ENCODE peak calls at places on chromosomes 4 and X, in nine cellular contexts. G, D, M, I, C, N, V, Y and X are unnamed samples.

GRCh38 chrX:48890296-48890925 is 7.2 kb downstream of the TIMM17B start:
- DNase-seq in V (peak), Y (no peak), N (no peak), G (no peak), I (no peak), C (no peak), D (no peak), M (no peak), X (no peak)

GRCh38 chr4:42364654-42365053 is 32.6 kb upstream of the SHISA3 start:
- DNase-seq in I (no peak), N (no peak), G (no peak), D (no peak), V (no peak), M (no peak), Y (no peak), C (no peak), X (no peak)

GRCh38 chr4:10639100-10639499 is 45.5 kb downstream of the CLNK start:
- DNase-seq in C (no peak), G (no peak), N (no peak), Y (no peak), V (no peak), D (no peak), I (no peak), M (no peak), X (no peak)

GRCh38 chrX:14963447-14964236 is 90.4 kb downstream of the MOSPD2 start:
- DNase-seq in N (no peak), Y (no peak), C (no peak), D (no peak), I (peak), M (no peak), V (no peak), G (no peak), X (no peak)

GRCh38 chr4:76449824-76450223 is 14.8 kb downstream of the SHROOM3 start:
- DNase-seq in D (no peak), I (no peak), N (no peak), V (no peak), G (no peak), C (no peak), M (no peak), Y (no peak), X (no peak)

GRCh38 chr4:108890491-108890890 is 127.6 kb upstream of the ETNPPL start:
- DNase-seq in V (no peak), G (no peak), N (no peak), Y (no peak), D (no peak), I (no peak), M (no peak), C (no peak), X (no peak)

GRCh38 chr4:1113311-1114009 is at the start of gene RNF212:
- DNase-seq in I (no peak), D (no peak), Y (no peak), N (no peak), V (peak), M (no peak), G (no peak), C (no peak), X (no peak)

GRCh38 chrX:123610915-123611314 is 121.9 kb downstream of the THOC2 start:
- DNase-seq in N (no peak), C (no peak), G (no peak), M (no peak), D (no peak), Y (no peak), V (no peak), I (no peak), X (no peak)

GRCh38 chr4:83644677-83645639 is 109.0 kb downstream of the GPAT3 start:
- DNase-seq in N (no peak), Y (no peak), M (peak), I (peak), D (no peak), G (no peak), C (peak), V (no peak), X (no peak)

GRCh38 chrX:132786217-132786616 is 172.2 kb downstream of the HS6ST2 start:
- DNase-seq in N (no peak), V (no peak), Y (no peak), C (no peak), G (no peak), M (no peak), I (no peak), D (no peak), X (no peak)

GRCh38 chr4:8854866-8855265 is 16.8 kb downstream of the HMX1 start:
- DNase-seq in Y (no peak), N (no peak), C (no peak), V (no peak), I (peak), M (no peak), G (no peak), D (no peak), X (no peak)

GRCh38 chrX:40105791-40106676 is 8.3 kb upstream of the BCOR start:
- DNase-seq in M (peak), I (no peak), N (no peak), C (peak), Y (peak), V (no peak), D (peak), G (peak), X (peak)

GRCh38 chr4:186021461-186022167 is 47.3 kb upstream of the TLR3 start:
- DNase-seq in I (peak), N (no peak), V (no peak), M (no peak), G (no peak), C (no peak), D (no peak), Y (no peak), X (no peak)

GRCh38 chrX:41621236-41621651 is 67.5 kb upstream of the GPR34 start:
- DNase-seq in I (peak), M (peak), C (no peak), G (no peak), Y (no peak), V (no peak), D (no peak), N (no peak), X (no peak)
- TF ChIP-seq POLR2A in I (no peak), M (no peak), C (no peak), G (no peak), Y (no peak), V (no peak), D (no peak), N (no peak), X (no peak)

GRCh38 chr4:40241026-40241425 is 44.2 kb downstream of the RHOH start:
- DNase-seq in C (no peak), M (no peak), D (no peak), N (no peak), Y (no peak), G (no peak), V (no peak), I (no peak), X (no peak)

GRCh38 chr4:40245794-40246546 is 49.1 kb downstream of the RHOH start:
- DNase-seq in D (no peak), G (no peak), V (no peak), M (no peak), Y (no peak), I (no peak), N (no peak), C (no peak), X (no peak)

GRCh38 chr4:40241936-40242590 is 45.2 kb downstream of the RHOH start:
- DNase-seq in C (no peak), V (no peak), Y (no peak), N (no peak), M (no peak), D (no peak), G (no peak), I (no peak), X (no peak)

GRCh38 chr4:40246547-40246900 is 49.7 kb downstream of the RHOH start:
- DNase-seq in D (no peak), N (no peak), G (no peak), Y (no peak), M (no peak), C (no peak), I (no peak), V (no peak), X (no peak)

GRCh38 chr4:40243390-40243948 is 46.6 kb downstream of the RHOH start:
- DNase-seq in N (no peak), G (no peak), V (no peak), I (no peak), D (no peak), C (no peak), Y (no peak), M (no peak), X (no peak)
- TF ChIP-seq POLR2A in N (no peak), G (no peak), V (no peak), I (no peak), D (no peak), C (no peak), Y (no peak), M (no peak), X (no peak)

GRCh38 chr4:74793757-74794340 is 474 bp downstream of the BTC start:
- DNase-seq in M (no peak), G (no peak), C (no peak), N (peak), V (peak), D (peak), I (no peak), Y (peak), X (peak)
- TF ChIP-seq POLR2A in M (no peak), G (no peak), C (no peak), N (no peak), V (no peak), D (peak), I (no peak), Y (no peak), X (peak)

DNA sequence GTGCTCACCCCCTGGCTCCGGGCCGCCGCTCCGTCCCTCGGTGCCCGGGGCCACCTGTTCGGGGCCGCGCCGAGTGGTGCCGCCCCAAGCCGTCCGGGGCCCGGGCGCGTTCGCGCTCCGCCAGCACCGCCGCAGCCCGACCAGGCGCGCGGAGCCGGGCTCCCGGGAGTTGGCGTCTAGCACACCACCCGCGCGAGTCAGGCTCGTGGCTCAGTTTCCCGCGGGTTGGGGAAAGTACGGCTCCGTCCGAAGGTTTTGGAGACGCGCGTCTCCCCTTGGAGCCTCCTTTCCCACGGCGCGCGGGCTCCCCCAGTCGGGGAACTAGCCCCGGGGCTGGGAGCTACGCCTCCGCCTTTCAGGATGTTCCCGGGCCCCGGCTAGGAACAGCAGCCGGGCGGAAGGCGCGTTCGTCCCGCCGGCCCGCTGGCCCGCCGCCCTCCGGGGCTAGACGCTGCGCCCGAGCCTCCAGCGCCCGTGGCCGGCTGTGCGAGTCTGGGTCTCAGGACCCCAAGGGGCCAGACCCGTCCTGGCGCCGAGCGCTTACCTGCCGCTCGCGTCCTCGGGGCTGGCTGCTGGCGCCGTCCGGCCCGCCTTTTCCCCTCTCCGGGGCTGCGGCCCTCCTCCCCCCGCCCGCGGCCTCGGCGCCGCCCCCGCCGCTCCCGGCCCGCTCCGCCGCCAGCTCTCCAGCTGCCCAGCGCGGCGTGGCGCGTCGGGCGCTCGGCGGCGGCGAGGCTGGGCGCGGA is at the start of gene ADGRG2:
- DNase-seq in Y (no peak), V (no peak), N (no peak), C (peak), G (no peak), I (peak), D (no peak), M (no peak), X (peak)
- TF ChIP-seq POLR2A in Y (no peak), V (no peak), N (no peak), C (no peak), G (no peak), I (no peak), D (no peak), M (no peak), X (no peak)

GRCh38 chrX:318739-319578 is at the start of gene GTPBP6:
- DNase-seq in N (peak), C (peak), G (peak), I (peak), D (peak), Y (peak), M (peak), V (peak), X (peak)
- TF ChIP-seq POLR2A in N (peak), C (no peak), G (peak), I (peak), D (peak), Y (peak), M (peak), V (no peak), X (peak)

DNA sequence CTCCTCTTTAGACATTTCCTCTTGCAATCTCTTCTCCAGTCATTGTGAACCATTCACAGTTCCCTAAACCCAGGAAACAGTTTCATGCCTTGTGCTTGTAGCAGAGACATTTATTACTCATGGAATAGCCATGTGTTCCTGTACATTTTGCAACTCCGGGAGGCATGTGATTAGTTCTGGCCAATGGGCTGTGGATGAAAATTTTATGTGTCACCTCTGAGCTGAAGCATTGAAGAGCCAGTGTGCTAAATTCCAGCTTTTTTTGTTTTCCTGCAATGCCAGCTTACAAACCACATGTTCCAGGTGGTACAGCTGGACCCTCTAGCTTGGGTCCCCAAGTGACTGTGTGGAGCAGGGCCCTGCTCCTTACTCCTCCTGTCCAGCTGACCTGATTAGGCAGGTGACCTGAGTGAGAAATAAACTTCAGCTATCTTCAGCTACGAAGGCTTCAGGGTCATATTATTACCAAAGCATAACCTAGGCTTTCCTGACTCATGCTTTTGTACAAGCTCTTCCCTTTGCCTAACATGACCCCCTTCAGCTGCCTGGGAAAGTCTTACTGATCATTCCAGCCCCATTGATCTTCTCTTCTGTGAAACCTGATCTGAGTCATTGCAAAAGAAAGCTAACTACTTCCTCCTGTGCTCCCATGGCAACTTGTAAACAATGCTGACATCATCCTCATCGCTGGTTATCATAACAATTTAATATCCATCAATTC is 200.4 kb downstream of the PTTG2 start:
- DNase-seq in Y (peak), V (peak), G (peak), N (peak), C (peak), D (peak), M (peak), I (peak), X (no peak)
- TF ChIP-seq POLR2A in Y (no peak), V (no peak), G (no peak), N (no peak), C (no peak), D (no peak), M (no peak), I (peak), X (no peak)